ENCODE peak calls at places on chromosomes 16 and 17, in five cellular contexts. K is BJ, S is SW480, B is GM03348, F is fibroblast of the aortic adventitia. H is an unnamed sample.

GRCh38 chr17:82823004-82823403 is 16.8 kb downstream of the ZNF750 start:
- DNase-seq in K (no peak), B (no peak), S (no peak), F (no peak), H (no peak)

GRCh38 chr16:29857133-29857760 is 5.8 kb downstream of the CDIPT start:
- DNase-seq in B (peak), K (peak), S (no peak), F (peak), H (peak)

GRCh38 chr17:64216030-64216384 is 47.1 kb downstream of the TEX2 start:
- DNase-seq in B (peak), F (peak), S (no peak), K (peak), H (no peak)

GRCh38 chr17:2814499-2815341 is 18.5 kb downstream of the RAP1GAP2 start:
- DNase-seq in K (no peak), F (no peak), B (no peak), S (peak), H (no peak)

GRCh38 chr17:45021607-45022287 is 29.7 kb downstream of the DCAKD start:
- DNase-seq in B (peak), F (peak), K (no peak), S (peak), H (no peak)

GRCh38 chr17:19645608-19646250 is 2.8 kb upstream of the ALDH3A2 start:
- DNase-seq in S (peak), B (no peak), K (no peak), F (peak), H (no peak)

GRCh38 chr17:39926588-39927100 is 757 bp downstream of the ORMDL3 start:
- DNase-seq in B (peak), F (peak), K (no peak), S (peak), H (no peak)

GRCh38 chr16:87531418-87531817 is 38.6 kb upstream of the ZCCHC14 start:
- DNase-seq in S (no peak), F (no peak), B (no peak), K (no peak), H (no peak)

GRCh38 chr17:41326173-41327145 is 10.9 kb upstream of the KRTAP17-1 start:
- DNase-seq in B (no peak), K (no peak), S (peak), F (no peak), H (no peak)

GRCh38 chr16:7839568-7839967 is 506.9 kb downstream of the RBFOX1 start:
- DNase-seq in S (no peak), B (no peak), F (no peak), K (no peak), H (no peak)

GRCh38 chr17:29640413-29640812 is 17.7 kb upstream of the CORO6 start:
- DNase-seq in K (peak), B (peak), S (no peak), F (peak), H (peak)